ENCODE peak calls at places on chromosomes 6 and 20, in nine cellular contexts. F, A, D, S, Q, R, L, G and O are unnamed samples.

GRCh38 chr20:33846291-33846916 is 35.3 kb downstream of the CHMP4B start:
- DNase-seq in F (no peak), A (no peak), D (no peak), S (no peak), Q (peak; percentile 65), R (no peak), L (peak; percentile 79), G (no peak), O (no peak)

GRCh38 chr20:51034461-51034860 is 11.6 kb upstream of the KCNG1 start:
- DNase-seq in F (no peak), A (no peak), D (no peak), S (no peak), Q (no peak), R (no peak), L (peak; percentile 21), G (no peak), O (no peak)

GRCh38 chr6:35024601-35025054 is 116.5 kb downstream of the TCP11 start:
- DNase-seq in F (peak; percentile 52), A (no peak), D (no peak), S (peak; percentile 81), Q (no peak), R (no peak), L (peak; percentile 70), G (peak; percentile 35), O (peak; percentile 81)

GRCh38 chr20:7790189-7790588 is 150.1 kb downstream of the HAO1 start:
- DNase-seq in F (no peak), A (no peak), D (no peak), S (no peak), Q (no peak), R (no peak), L (peak; percentile 20), G (no peak), O (no peak)

GRCh38 chr6:87504440-87504839 is 31.7 kb downstream of the SLC35A1 start:
- DNase-seq in F (no peak), A (no peak), D (no peak), S (no peak), Q (no peak), R (no peak), L (peak; percentile 50), G (no peak), O (no peak)

GRCh38 chr6:159062564-159062945 is 17.8 kb upstream of the TAGAP start:
- DNase-seq in F (no peak), A (no peak), D (no peak), S (no peak), Q (no peak), R (no peak), L (no peak), G (no peak), O (no peak)

GRCh38 chr20:25055711-25056492 is 2.0 kb downstream of the ACSS1 start:
- DNase-seq in F (no peak), A (no peak), D (no peak), S (no peak), Q (no peak), R (no peak), L (no peak), G (no peak), O (no peak)

GRCh38 chr6:69936674-69937363 is 70.5 kb downstream of the COL19A1 start:
- DNase-seq in F (no peak), A (no peak), D (no peak), S (peak; percentile 3), Q (no peak), R (no peak), L (peak; percentile 36), G (no peak), O (no peak)

GRCh38 chr6:7697820-7698623 is 27.9 kb upstream of the BMP6 start:
- DNase-seq in F (no peak), A (peak; percentile 78), D (no peak), S (no peak), Q (no peak), R (no peak), L (peak; percentile 93), G (no peak), O (no peak)

GRCh38 chr6:54717849-54718455 is 128.6 kb upstream of the FAM83B start:
- DNase-seq in F (no peak), A (no peak), D (peak; percentile 60), S (peak; percentile 78), Q (no peak), R (peak; percentile 43), L (peak; percentile 50), G (peak; percentile 49), O (no peak)

GRCh38 chr6:81979767-81980166 is 227.3 kb upstream of the TENT5A start:
- DNase-seq in F (no peak), A (no peak), D (no peak), S (peak; percentile 8), Q (no peak), R (no peak), L (no peak), G (no peak), O (no peak)

GRCh38 chr6:40439401-40439800 is 147.8 kb downstream of the LRFN2 start:
- DNase-seq in F (no peak), A (no peak), D (no peak), S (no peak), Q (no peak), R (no peak), L (no peak), G (no peak), O (no peak)

GRCh38 chr6:155245871-155246270 is 17.9 kb upstream of the CLDN20 start:
- DNase-seq in F (no peak), A (no peak), D (no peak), S (no peak), Q (no peak), R (no peak), L (peak; percentile 27), G (no peak), O (no peak)

GRCh38 chr6:641225-641985 is 15.5 kb downstream of the HUS1B start:
- DNase-seq in F (no peak), A (no peak), D (no peak), S (no peak), Q (no peak), R (no peak), L (no peak), G (no peak), O (no peak)

GRCh38 chr20:47202765-47203667 is 153.5 kb downstream of the ZMYND8 start:
- DNase-seq in F (no peak), A (no peak), D (no peak), S (no peak), Q (no peak), R (no peak), L (no peak), G (no peak), O (no peak)

GRCh38 chr20:52569201-52569600 is 377.6 kb upstream of the ZFP64 start:
- DNase-seq in F (no peak), A (no peak), D (no peak), S (no peak), Q (no peak), R (no peak), L (no peak), G (no peak), O (no peak)

GRCh38 chr20:38671186-38671585 is 53.1 kb upstream of the SLC32A1 start:
- DNase-seq in F (no peak), A (no peak), D (no peak), S (peak; percentile 54), Q (peak; percentile 62), R (no peak), L (no peak), G (no peak), O (no peak)

GRCh38 chr6:26175428-26176181 is 88.4 kb downstream of the HFE start:
- DNase-seq in F (no peak), A (no peak), D (no peak), S (peak; percentile 39), Q (no peak), R (no peak), L (peak; percentile 83), G (no peak), O (no peak)

GRCh38 chr20:56178219-56178618 is 70.3 kb upstream of the MC3R start:
- DNase-seq in F (no peak), A (no peak), D (no peak), S (no peak), Q (no peak), R (no peak), L (no peak), G (no peak), O (no peak)
- H3K9me3 ChIP-seq in F (no peaks in the 10 kb centered on the region), A (peaks cover 13% of the 10 kb centered on the region), D (no peaks in the 10 kb centered on the region), S (no peaks in the 10 kb centered on the region), Q (no peaks in the 10 kb centered on the region), R (peaks cover 2% of the 10 kb centered on the region), L (no peaks in the 10 kb centered on the region), G (no peaks in the 10 kb centered on the region), O (no peaks in the 10 kb centered on the region)

DNA sequence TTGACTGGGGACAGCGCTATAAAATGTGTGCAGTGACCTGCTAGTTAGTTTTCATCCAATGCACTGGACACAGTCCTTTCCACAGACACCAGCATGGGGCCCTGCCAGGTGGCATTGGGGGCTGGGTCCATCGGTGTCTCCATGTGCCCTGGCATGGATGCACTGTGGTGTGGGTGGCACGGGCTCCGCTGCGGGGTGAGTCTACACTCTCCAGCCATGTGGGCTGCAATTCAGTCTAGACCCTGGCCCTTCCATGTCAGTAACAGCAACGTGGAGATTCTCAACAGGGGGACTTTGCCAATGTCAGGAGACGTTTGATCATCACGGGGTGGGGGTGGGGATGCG is 100.0 kb downstream of the RAMACL start:
- DNase-seq in F (no peak), A (no peak), D (no peak), S (no peak), Q (no peak), R (no peak), L (no peak), G (no peak), O (no peak)
- H3K9me3 ChIP-seq in F (no peaks in the 10 kb centered on the region), A (no peaks in the 10 kb centered on the region), D (no peaks in the 10 kb centered on the region), S (no peaks in the 10 kb centered on the region), Q (no peaks in the 10 kb centered on the region), R (no peaks in the 10 kb centered on the region), L (no peaks in the 10 kb centered on the region), G (no peaks in the 10 kb centered on the region), O (no peaks in the 10 kb centered on the region)

DNA sequence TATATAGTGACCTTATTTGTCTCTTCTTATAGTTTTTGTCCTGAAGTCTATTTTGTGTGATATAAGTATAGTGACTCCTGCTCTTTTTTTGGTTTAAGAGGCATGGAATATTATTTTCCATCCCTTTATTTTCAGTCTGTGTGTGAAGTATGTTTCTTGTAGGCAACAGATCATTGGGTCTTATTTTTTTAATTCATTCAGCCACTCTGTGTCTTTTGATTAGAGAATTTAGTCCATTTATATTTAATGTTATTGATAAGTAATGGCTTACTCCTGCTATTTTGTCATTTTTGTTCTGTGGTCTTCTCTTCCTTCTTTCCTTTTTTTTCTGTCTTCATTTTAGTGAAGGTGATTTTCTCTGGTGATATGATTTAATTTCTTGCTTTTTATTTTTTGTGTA is 51.4 kb upstream of the TOP1 start:
- DNase-seq in F (no peak), A (no peak), D (no peak), S (no peak), Q (no peak), R (no peak), L (no peak), G (no peak), O (no peak)
- H3K9me3 ChIP-seq in F (peaks cover 22% of the 10 kb centered on the region), A (no peaks in the 10 kb centered on the region), D (peaks cover 28% of the 10 kb centered on the region), S (no peaks in the 10 kb centered on the region), Q (peaks cover 22% of the 10 kb centered on the region), R (no peaks in the 10 kb centered on the region), L (no peaks in the 10 kb centered on the region), G (no peaks in the 10 kb centered on the region), O (peaks cover 13% of the 10 kb centered on the region)

DNA sequence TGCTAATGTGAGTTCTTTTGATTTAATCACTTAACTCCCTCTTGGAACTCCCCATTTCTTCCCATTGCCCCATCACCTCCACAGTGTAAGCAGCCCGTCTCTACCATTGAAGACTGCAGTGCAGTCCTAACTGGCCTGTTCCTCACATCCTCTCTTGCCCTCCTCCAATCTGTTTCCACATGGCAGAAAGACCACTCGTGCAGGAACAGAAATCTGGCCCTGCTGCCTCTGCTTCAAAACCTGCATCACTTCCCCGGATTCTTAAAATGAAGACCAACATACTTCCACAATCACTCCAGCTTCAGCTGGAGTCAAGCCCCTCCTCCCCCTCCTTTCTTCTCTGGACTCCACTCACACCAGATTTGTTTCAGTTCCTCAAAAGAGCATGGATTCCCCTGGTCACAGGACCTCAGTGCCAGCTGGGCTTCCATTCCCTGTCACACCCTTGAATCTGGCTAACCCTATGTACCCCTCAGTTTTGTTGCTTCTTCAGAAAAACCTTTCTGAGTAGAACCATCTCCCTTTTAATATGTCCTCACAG is 802.3 kb downstream of the MAFB start:
- DNase-seq in F (peak; percentile 12), A (no peak), D (no peak), S (no peak), Q (no peak), R (no peak), L (no peak), G (no peak), O (no peak)
- H3K9me3 ChIP-seq in F (no peaks in the 10 kb centered on the region), A (no peaks in the 10 kb centered on the region), D (peaks cover 5% of the 10 kb centered on the region), S (no peaks in the 10 kb centered on the region), Q (no peaks in the 10 kb centered on the region), R (no peaks in the 10 kb centered on the region), L (no peaks in the 10 kb centered on the region), G (no peaks in the 10 kb centered on the region), O (no peaks in the 10 kb centered on the region)